ENCODE peak calls at places on chromosomes 1 and 21, in eight cellular contexts. Z is stimulated activated naive CD8-positive, alpha-beta T cell treated with anti-CD3 and anti-CD28 coated beads, Interleukin-15, amount 100 ng/mL, for 72 hours; A is T follicular helper cell; O is keratinocyte; S is activated T-cell treated with anti-CD3 and anti-CD28 coated beads, Interleukin-2, amount 50 U/mL, for 48 hours; G is stimulated activated CD8-positive, alpha-beta memory T cell treated with anti-CD3 and anti-CD28 coated beads, Interleukin-7, amount 100 ng/mL, for 1 hour; Y is adipocyte; E is tibial nerve. F is an unnamed sample.

GRCh38 chr1:18234790-18235242 is 127.2 kb downstream of the IGSF21 start:
- DNase-seq in Z (peak), A (no peak), O (no peak), S (peak), G (no peak), Y (peak), E (no peak), F (no peak)

GRCh38 chr21:42219606-42220137 is 732 bp downstream of the ABCG1 start:
- DNase-seq in Z (peak), A (no peak), O (no peak), S (peak), G (no peak), Y (no peak), E (no peak), F (no peak)

GRCh38 chr1:204841798-204842197 is 28.9 kb upstream of the NFASC start:
- DNase-seq in Z (no peak), A (no peak), O (no peak), S (no peak), G (no peak), Y (no peak), E (no peak), F (no peak)

GRCh38 chr1:231093158-231093922 is 53.3 kb upstream of the FAM89A start:
- DNase-seq in Z (no peak), A (no peak), O (no peak), S (no peak), G (no peak), Y (peak), E (no peak), F (no peak)

GRCh38 chr1:205994342-205994741 is 8.9 kb downstream of the RAB7B start:
- DNase-seq in Z (no peak), A (no peak), O (no peak), S (no peak), G (no peak), Y (no peak), E (peak), F (no peak)

GRCh38 chr1:154463512-154463990 is 38.5 kb upstream of the TDRD10 start:
- DNase-seq in Z (peak), A (peak), O (no peak), S (peak), G (peak), Y (no peak), E (no peak), F (no peak)

GRCh38 chr1:40362199-40362598 is 11.3 kb upstream of the SMAP2 start:
- DNase-seq in Z (no peak), A (no peak), O (no peak), S (no peak), G (no peak), Y (no peak), E (no peak), F (no peak)

GRCh38 chr21:45327458-45328197 is 39.9 kb upstream of the POFUT2 start:
- DNase-seq in Z (no peak), A (no peak), O (no peak), S (no peak), G (no peak), Y (no peak), E (no peak), F (no peak)

GRCh38 chr1:93992954-93993353 is 83.7 kb upstream of the GCLM start:
- DNase-seq in Z (no peak), A (no peak), O (no peak), S (no peak), G (no peak), Y (no peak), E (no peak), F (no peak)

GRCh38 chr1:41493117-41493536 is 8.6 kb upstream of the EDN2 start:
- DNase-seq in Z (no peak), A (no peak), O (peak), S (peak), G (no peak), Y (peak), E (no peak), F (no peak)

GRCh38 chr1:229204863-229205777 is 65.8 kb upstream of the RAB4A start:
- DNase-seq in Z (no peak), A (no peak), O (no peak), S (no peak), G (no peak), Y (peak), E (no peak), F (no peak)

GRCh38 chr1:54402896-54403295 is 3.3 kb downstream of the SSBP3 start:
- DNase-seq in Z (no peak), A (no peak), O (no peak), S (no peak), G (no peak), Y (no peak), E (no peak), F (no peak)

GRCh38 chr1:41739061-41739955 is 179.4 kb downstream of the HIVEP3 start:
- DNase-seq in Z (peak), A (peak), O (no peak), S (peak), G (peak), Y (peak), E (peak), F (peak)

F was measured in stimulated activated naive B cell treated with anti-CD40 and anti-IgM and Interleukin-4, amounts not matched to agents 10 μg/mL and 1 μg/mL and 100 μg/mL, for 72 hours.